ENCODE peak calls at places on chromosomes 7 and 10, in ten cellular contexts. O is H1, I is IMR-90, F is mammary epithelial cell, Y is H9, X is K562, H is colonic mucosa, A is kidney, Q is GM23248, V is endothelial cell of umbilical vein. J is an unnamed sample.
A peak's percentile ranks its signal among the peaks of the same experiment; 100 is the strongest.

GRCh38 chr7:100674441-100675407 is 1.2 kb downstream of the GNB2 start:
- DNase-seq in O (peak; percentile 69), I (no peak), F (peak; percentile 26), Y (no peak), X (no peak), H (peak; percentile 57), A (peak; percentile 84), Q (peak; percentile 61), V (peak; percentile 42), J (peak; percentile 78)

GRCh38 chr7:37354661-37355131 is 94.0 kb downstream of the ELMO1 start:
- DNase-seq in O (no peak), I (no peak), F (peak; percentile 76), Y (no peak), X (peak; percentile 44), H (peak; percentile 34), A (peak; percentile 76), Q (no peak), V (peak; percentile 98), J (no peak)

GRCh38 chr7:104415700-104416099 is 87.3 kb downstream of the LHFPL3 start:
- DNase-seq in O (no peak), I (no peak), F (no peak), Y (no peak), X (no peak), H (no peak), A (no peak), Q (no peak), V (no peak), J (peak; percentile 42)

GRCh38 chr10:10498781-10499180 is 518.9 kb upstream of the CELF2 start:
- DNase-seq in O (no peak), I (peak; percentile 62), F (no peak), Y (no peak), X (no peak), H (no peak), A (no peak), Q (peak; percentile 61), V (no peak), J (no peak)

GRCh38 chr7:138521837-138522461 is 61.9 kb downstream of the TRIM24 start:
- DNase-seq in O (no peak), I (no peak), F (no peak), Y (no peak), X (no peak), H (no peak), A (no peak), Q (no peak), V (no peak), J (no peak)

GRCh38 chr7:116566666-116567065 is 41.8 kb downstream of the CAV1 start:
- DNase-seq in O (no peak), I (no peak), F (no peak), Y (no peak), X (no peak), H (no peak), A (no peak), Q (no peak), V (no peak), J (no peak)

GRCh38 chr7:134362587-134363483 is 46.1 kb upstream of the SLC35B4 start:
- DNase-seq in O (no peak), I (peak; percentile 18), F (no peak), Y (no peak), X (no peak), H (no peak), A (no peak), Q (peak; percentile 55), V (no peak), J (no peak)

GRCh38 chr7:82343716-82344115 is 99.9 kb downstream of the CACNA2D1 start:
- DNase-seq in O (no peak), I (no peak), F (no peak), Y (no peak), X (no peak), H (no peak), A (no peak), Q (no peak), V (no peak), J (no peak)

GRCh38 chr7:75596727-75597614 is 104.9 kb downstream of the SPDYE5 start:
- DNase-seq in O (no peak), I (peak; percentile 53), F (peak; percentile 44), Y (no peak), X (no peak), H (no peak), A (no peak), Q (peak; percentile 27), V (peak; percentile 62), J (no peak)

GRCh38 chr7:831596-832291 is 532 bp upstream of the SUN1 start:
- DNase-seq in O (no peak), I (peak; percentile 94), F (peak; percentile 93), Y (no peak), X (peak; percentile 53), H (no peak), A (peak; percentile 2), Q (peak; percentile 94), V (peak; percentile 93), J (peak; percentile 65)

GRCh38 chr7:151690597-151690996 is 170.9 kb upstream of the RHEB start:
- DNase-seq in O (no peak), I (peak; percentile 77), F (no peak), Y (no peak), X (no peak), H (no peak), A (peak; percentile 3), Q (peak; percentile 44), V (no peak), J (no peak)

GRCh38 chr7:101970047-101970585 is 152.7 kb downstream of the CUX1 start:
- DNase-seq in O (no peak), I (no peak), F (no peak), Y (no peak), X (no peak), H (no peak), A (no peak), Q (no peak), V (no peak), J (no peak)

DNA sequence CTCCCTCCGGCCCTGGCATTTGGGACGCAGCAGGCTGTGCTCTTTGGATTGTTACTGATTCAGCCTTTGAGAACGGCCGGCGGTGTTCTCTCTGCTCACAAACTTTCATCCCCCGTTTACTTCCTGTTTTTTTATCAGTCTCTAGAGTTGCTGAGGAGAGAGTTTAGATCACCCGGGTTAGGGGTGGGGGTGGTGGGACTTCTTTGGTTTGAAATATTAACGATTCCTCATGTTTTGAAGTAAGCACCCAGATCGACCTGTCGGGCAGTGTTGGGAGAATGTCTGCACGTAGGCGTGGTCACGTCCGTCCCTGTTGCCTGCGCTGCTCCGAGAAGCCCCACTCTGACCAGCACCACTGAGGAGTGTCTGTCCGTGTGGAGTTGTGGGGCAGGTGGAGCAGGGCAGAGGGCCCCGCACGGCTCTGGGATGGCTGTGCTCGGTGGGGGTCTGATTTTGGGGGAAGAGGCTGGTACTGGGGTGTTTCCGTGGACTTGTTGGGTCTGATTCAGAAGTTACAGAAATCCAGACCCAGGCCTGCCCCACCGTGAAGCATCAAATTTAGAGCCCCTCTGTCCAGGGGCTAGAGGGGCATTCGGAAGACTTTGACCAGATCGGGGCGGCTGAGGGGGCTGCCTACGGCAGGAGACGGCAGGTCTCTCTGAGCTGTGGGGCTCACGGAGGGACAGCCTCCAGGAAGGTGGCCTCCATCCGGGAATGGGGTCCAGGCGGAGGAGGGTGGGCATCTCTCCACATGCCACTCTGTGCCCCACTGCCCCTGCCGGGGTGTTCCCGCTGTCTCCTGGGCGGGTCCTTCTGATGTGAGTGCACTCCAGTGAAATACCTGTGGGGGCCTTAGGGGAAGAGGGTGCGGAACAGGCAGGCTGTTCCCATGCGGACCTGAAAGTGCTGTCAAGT is 7.4 kb downstream of the INPP5A start:
- DNase-seq in O (no peak), I (no peak), F (no peak), Y (no peak), X (peak; percentile 17), H (no peak), A (peak; percentile 82), Q (peak; percentile 33), V (no peak), J (peak; percentile 57)
- H3K9ac ChIP-seq in O (no peak overlapping the region), I (no peak overlapping the region), F (no peak overlapping the region), Y (no peak overlapping the region), X (peak overlapping the region; percentile 80), H (peak overlapping the region; percentile 1), A (no peak overlapping the region), Q (no peak overlapping the region), V (no peak overlapping the region), J (peak overlapping the region; percentile 10)

GRCh38 chr7:131090866-131091692 is 236.6 kb upstream of the MKLN1 start:
- DNase-seq in O (no peak), I (no peak), F (no peak), Y (no peak), X (no peak), H (no peak), A (no peak), Q (no peak), V (no peak), J (no peak)
- H3K9ac ChIP-seq in O (no peak overlapping the region), I (no peak overlapping the region), F (no peak overlapping the region), Y (no peak overlapping the region), X (no peak overlapping the region), H (no peak overlapping the region), A (no peak overlapping the region), Q (no peak overlapping the region), V (no peak overlapping the region), J (no peak overlapping the region)

DNA sequence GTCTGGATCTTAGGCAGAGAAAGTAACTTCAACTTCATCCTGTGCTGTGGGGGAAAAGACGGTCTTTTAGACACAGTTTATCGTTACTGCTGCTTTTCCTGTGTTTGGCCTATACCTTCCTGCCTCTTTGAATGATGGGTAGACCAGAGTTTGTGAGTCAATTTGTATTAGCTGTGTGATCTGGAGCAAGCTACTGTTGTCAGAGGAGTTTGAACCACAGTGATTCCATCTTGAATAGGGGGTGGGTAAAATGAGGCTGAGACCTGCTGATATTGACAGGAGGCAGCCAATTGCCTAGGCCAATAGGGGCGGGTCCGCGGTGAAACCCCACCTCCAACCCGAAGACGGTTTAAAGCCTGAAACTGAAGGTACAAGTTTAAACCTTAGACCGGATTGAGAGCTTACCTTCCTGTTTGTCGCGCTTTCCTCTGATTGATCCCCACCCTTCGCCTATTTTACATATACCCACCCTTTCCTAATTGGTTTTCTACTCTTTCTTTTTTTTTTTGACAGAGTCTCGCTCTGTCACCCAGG is 35.8 kb upstream of the EIF4H start:
- DNase-seq in O (peak; percentile 71), I (no peak), F (no peak), Y (peak; percentile 84), X (no peak), H (no peak), A (no peak), Q (no peak), V (no peak), J (no peak)
- H3K9ac ChIP-seq in O (peak overlapping the region; percentile 52), I (no peak overlapping the region), F (no peak overlapping the region), Y (no peak overlapping the region), X (no peak overlapping the region), H (no peak overlapping the region), A (no peak overlapping the region), Q (no peak overlapping the region), V (no peak overlapping the region), J (no peak overlapping the region)

GRCh38 chr7:122887198-122887597 is 938 bp upstream of the CADPS2 start:
- DNase-seq in O (no peak), I (peak; percentile 16), F (peak; percentile 59), Y (peak; percentile 66), X (peak; percentile 17), H (peak; percentile 69), A (peak; percentile 85), Q (peak; percentile 82), V (peak; percentile 83), J (no peak)
- H3K9ac ChIP-seq in O (no peak overlapping the region), I (no peak overlapping the region), F (no peak overlapping the region), Y (peak overlapping the region; percentile 3), X (no peak overlapping the region), H (peak overlapping the region; percentile 86), A (peak overlapping the region; percentile 51), Q (no peak overlapping the region), V (peak overlapping the region; percentile 72), J (no peak overlapping the region)

DNA sequence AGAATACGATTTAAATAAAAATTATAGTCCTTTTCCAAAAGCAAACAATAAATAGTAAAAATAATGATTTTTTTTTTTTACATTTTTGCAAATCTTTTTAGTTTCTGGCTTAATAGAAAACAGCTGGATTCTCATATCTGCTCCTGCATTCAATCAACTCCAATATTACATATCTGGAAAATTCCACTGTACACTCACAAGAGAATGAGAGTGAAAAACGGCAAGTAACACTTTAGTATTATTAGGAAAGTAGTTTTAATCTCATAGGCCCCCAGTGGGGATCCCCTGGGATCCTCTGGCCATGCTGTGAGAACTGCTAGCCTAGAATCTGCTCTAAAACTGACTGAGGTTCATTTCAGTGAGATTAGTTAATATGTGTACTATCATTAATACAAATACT is 128.6 kb upstream of the LRRN3 start:
- DNase-seq in O (no peak), I (no peak), F (no peak), Y (no peak), X (no peak), H (no peak), A (no peak), Q (no peak), V (no peak), J (no peak)
- H3K9ac ChIP-seq in O (no peak overlapping the region), I (no peak overlapping the region), F (no peak overlapping the region), Y (no peak overlapping the region), X (no peak overlapping the region), H (no peak overlapping the region), A (no peak overlapping the region), Q (no peak overlapping the region), V (no peak overlapping the region), J (no peak overlapping the region)